ENCODE peak calls at places on chromosomes 5 and 9, in seven cellular contexts. One of them, this sample, is unnamed.

GRCh38 chr5:135391869-135392255 is 7.2 kb downstream of the MACROH2A1 start:
- DNase-seq in D721Med: no peak
- DNase-seq in NCI-H1694 treated with DMSO at 0.1 percent for 48 hours: no peak
- DNase-seq in progenitor cell of endocrine pancreas: no peak
- DNase-seq in activated gamma-delta T cell: no peak
- DNase-seq in H9: no peak
- DNase-seq in mucosa of gallbladder: no peak
- DNase-seq in this sample: no peak

GRCh38 chr5:169103586-169104174 is 197.3 kb downstream of the SLIT3 start:
- DNase-seq in D721Med: no peak
- DNase-seq in NCI-H1694 treated with DMSO at 0.1 percent for 48 hours: no peak
- DNase-seq in progenitor cell of endocrine pancreas: no peak
- DNase-seq in activated gamma-delta T cell: no peak
- DNase-seq in H9: no peak
- DNase-seq in mucosa of gallbladder: no peak
- DNase-seq in this sample: no peak

GRCh38 chr5:115033861-115034260 is 135.8 kb downstream of the TRIM36 start:
- DNase-seq in D721Med: no peak
- DNase-seq in NCI-H1694 treated with DMSO at 0.1 percent for 48 hours: no peak
- DNase-seq in progenitor cell of endocrine pancreas: no peak
- DNase-seq in activated gamma-delta T cell: no peak
- DNase-seq in H9: peak
- DNase-seq in mucosa of gallbladder: no peak
- DNase-seq in this sample: no peak

GRCh38 chr5:110258460-110258859 is 468.0 kb downstream of the TMEM232 start:
- DNase-seq in D721Med: no peak
- DNase-seq in NCI-H1694 treated with DMSO at 0.1 percent for 48 hours: peak
- DNase-seq in progenitor cell of endocrine pancreas: no peak
- DNase-seq in activated gamma-delta T cell: no peak
- DNase-seq in H9: no peak
- DNase-seq in mucosa of gallbladder: no peak
- DNase-seq in this sample: no peak

GRCh38 chr5:7897014-7897600 is 28.2 kb downstream of the MTRR start:
- DNase-seq in D721Med: no peak
- DNase-seq in NCI-H1694 treated with DMSO at 0.1 percent for 48 hours: peak
- DNase-seq in progenitor cell of endocrine pancreas: no peak
- DNase-seq in activated gamma-delta T cell: no peak
- DNase-seq in H9: peak
- DNase-seq in mucosa of gallbladder: no peak
- DNase-seq in this sample: no peak

GRCh38 chr5:67012241-67012640 is 184.4 kb downstream of the CD180 start:
- DNase-seq in D721Med: no peak
- DNase-seq in NCI-H1694 treated with DMSO at 0.1 percent for 48 hours: no peak
- DNase-seq in progenitor cell of endocrine pancreas: no peak
- DNase-seq in activated gamma-delta T cell: no peak
- DNase-seq in H9: no peak
- DNase-seq in mucosa of gallbladder: no peak
- DNase-seq in this sample: no peak

GRCh38 chr5:150487199-150488061 is 20.5 kb upstream of the NDST1 start:
- DNase-seq in D721Med: no peak
- DNase-seq in NCI-H1694 treated with DMSO at 0.1 percent for 48 hours: peak
- DNase-seq in progenitor cell of endocrine pancreas: no peak
- DNase-seq in activated gamma-delta T cell: no peak
- DNase-seq in H9: no peak
- DNase-seq in mucosa of gallbladder: no peak
- DNase-seq in this sample: peak

GRCh38 chr9:73810585-73811215 is 659.0 kb downstream of the ANXA1 start:
- DNase-seq in D721Med: no peak
- DNase-seq in NCI-H1694 treated with DMSO at 0.1 percent for 48 hours: no peak
- DNase-seq in progenitor cell of endocrine pancreas: no peak
- DNase-seq in activated gamma-delta T cell: no peak
- DNase-seq in H9: no peak
- DNase-seq in mucosa of gallbladder: no peak
- DNase-seq in this sample: no peak

GRCh38 chr5:95382843-95383242 is 8.3 kb upstream of the FAM81B start:
- DNase-seq in D721Med: no peak
- DNase-seq in NCI-H1694 treated with DMSO at 0.1 percent for 48 hours: no peak
- DNase-seq in progenitor cell of endocrine pancreas: no peak
- DNase-seq in activated gamma-delta T cell: no peak
- DNase-seq in H9: no peak
- DNase-seq in mucosa of gallbladder: no peak
- DNase-seq in this sample: no peak

GRCh38 chr5:132210944-132211343 is 16.7 kb downstream of the P4HA2 start:
- DNase-seq in D721Med: no peak
- DNase-seq in NCI-H1694 treated with DMSO at 0.1 percent for 48 hours: no peak
- DNase-seq in progenitor cell of endocrine pancreas: no peak
- DNase-seq in activated gamma-delta T cell: no peak
- DNase-seq in H9: no peak
- DNase-seq in mucosa of gallbladder: no peak
- DNase-seq in this sample: no peak

GRCh38 chr5:151682240-151682639 is 4.5 kb downstream of the SPARC start:
- DNase-seq in D721Med: no peak
- DNase-seq in NCI-H1694 treated with DMSO at 0.1 percent for 48 hours: no peak
- DNase-seq in progenitor cell of endocrine pancreas: no peak
- DNase-seq in activated gamma-delta T cell: no peak
- DNase-seq in H9: no peak
- DNase-seq in mucosa of gallbladder: no peak
- DNase-seq in this sample: no peak

GRCh38 chr9:123724211-123724831 is 205.6 kb downstream of the DENND1A start:
- DNase-seq in D721Med: no peak
- DNase-seq in NCI-H1694 treated with DMSO at 0.1 percent for 48 hours: no peak
- DNase-seq in progenitor cell of endocrine pancreas: no peak
- DNase-seq in activated gamma-delta T cell: no peak
- DNase-seq in H9: no peak
- DNase-seq in mucosa of gallbladder: peak
- DNase-seq in this sample: no peak

GRCh38 chr5:166962470-166962869 is 1329.0 kb upstream of the WWC1 start:
- DNase-seq in D721Med: no peak
- DNase-seq in NCI-H1694 treated with DMSO at 0.1 percent for 48 hours: no peak
- DNase-seq in progenitor cell of endocrine pancreas: no peak
- DNase-seq in activated gamma-delta T cell: no peak
- DNase-seq in H9: no peak
- DNase-seq in mucosa of gallbladder: no peak
- DNase-seq in this sample: no peak

This sample was measured in upper lobe of left lung.